ENCODE peak calls at places on chromosome 11, in seven cellular contexts. One of them, this sample, is unnamed.

GRCh38 chr11:9736365-9736764 is 72.5 kb downstream of the SWAP70 start:
- DNase-seq in NCI-H1694: no peak
- DNase-seq in GM03348: no peak
- DNase-seq in lower leg skin: no peak
- DNase-seq in activated CD4-positive, alpha-beta T cell treated with anti-CD3 and anti-CD28 coated beads, Interleukin-2, amount 50 U/mL, for 1 hour: no peak
- DNase-seq in substantia nigra: no peak
- DNase-seq in heart left ventricle: no peak
- DNase-seq in this sample: no peak

GRCh38 chr11:132131962-132132361 is 761.5 kb downstream of the NTM start:
- DNase-seq in NCI-H1694: no peak
- DNase-seq in heart left ventricle: no peak
- DNase-seq in lower leg skin: no peak
- DNase-seq in activated CD4-positive, alpha-beta T cell treated with anti-CD3 and anti-CD28 coated beads, Interleukin-2, amount 50 U/mL, for 1 hour: no peak
- DNase-seq in substantia nigra: no peak
- DNase-seq in GM03348: no peak
- DNase-seq in this sample: no peak

GRCh38 chr11:122180435-122180834 is 64.4 kb upstream of the BLID start:
- DNase-seq in heart left ventricle: no peak
- DNase-seq in activated CD4-positive, alpha-beta T cell treated with anti-CD3 and anti-CD28 coated beads, Interleukin-2, amount 50 U/mL, for 1 hour: no peak
- DNase-seq in GM03348: peak; percentile 74
- DNase-seq in lower leg skin: no peak
- DNase-seq in NCI-H1694: no peak
- DNase-seq in substantia nigra: no peak
- DNase-seq in this sample: no peak

GRCh38 chr11:120707098-120707497 is 195.6 kb downstream of the GRIK4 start:
- DNase-seq in GM03348: no peak
- DNase-seq in lower leg skin: no peak
- DNase-seq in activated CD4-positive, alpha-beta T cell treated with anti-CD3 and anti-CD28 coated beads, Interleukin-2, amount 50 U/mL, for 1 hour: no peak
- DNase-seq in NCI-H1694: no peak
- DNase-seq in heart left ventricle: no peak
- DNase-seq in substantia nigra: no peak
- DNase-seq in this sample: no peak

GRCh38 chr11:12083380-12083779 is 27.0 kb upstream of the MICAL2 start:
- DNase-seq in NCI-H1694: no peak
- DNase-seq in heart left ventricle: no peak
- DNase-seq in substantia nigra: no peak
- DNase-seq in GM03348: no peak
- DNase-seq in activated CD4-positive, alpha-beta T cell treated with anti-CD3 and anti-CD28 coated beads, Interleukin-2, amount 50 U/mL, for 1 hour: no peak
- DNase-seq in lower leg skin: no peak
- DNase-seq in this sample: no peak

GRCh38 chr11:128179512-128179911 is 407.8 kb downstream of the ETS1 start:
- DNase-seq in lower leg skin: no peak
- DNase-seq in NCI-H1694: no peak
- DNase-seq in activated CD4-positive, alpha-beta T cell treated with anti-CD3 and anti-CD28 coated beads, Interleukin-2, amount 50 U/mL, for 1 hour: no peak
- DNase-seq in GM03348: no peak
- DNase-seq in substantia nigra: no peak
- DNase-seq in heart left ventricle: no peak
- DNase-seq in this sample: no peak

GRCh38 chr11:59573216-59573615 is 42.4 kb downstream of the OSBP start:
- DNase-seq in GM03348: peak; percentile 75
- DNase-seq in substantia nigra: no peak
- DNase-seq in NCI-H1694: no peak
- DNase-seq in lower leg skin: no peak
- DNase-seq in heart left ventricle: no peak
- DNase-seq in activated CD4-positive, alpha-beta T cell treated with anti-CD3 and anti-CD28 coated beads, Interleukin-2, amount 50 U/mL, for 1 hour: no peak
- DNase-seq in this sample: no peak

GRCh38 chr11:116375221-116375620 is 397.6 kb downstream of the BUD13 start:
- DNase-seq in lower leg skin: no peak
- DNase-seq in substantia nigra: no peak
- DNase-seq in GM03348: no peak
- DNase-seq in heart left ventricle: no peak
- DNase-seq in activated CD4-positive, alpha-beta T cell treated with anti-CD3 and anti-CD28 coated beads, Interleukin-2, amount 50 U/mL, for 1 hour: no peak
- DNase-seq in NCI-H1694: no peak
- DNase-seq in this sample: no peak

GRCh38 chr11:62665630-62666258 is 632 bp downstream of the CSKMT start:
- DNase-seq in activated CD4-positive, alpha-beta T cell treated with anti-CD3 and anti-CD28 coated beads, Interleukin-2, amount 50 U/mL, for 1 hour: peak; percentile 57
- DNase-seq in NCI-H1694: no peak
- DNase-seq in lower leg skin: no peak
- DNase-seq in GM03348: peak; percentile 63
- DNase-seq in substantia nigra: no peak
- DNase-seq in heart left ventricle: no peak
- DNase-seq in this sample: no peak

GRCh38 chr11:126054882-126055281 is 7.8 kb downstream of the CDON start:
- DNase-seq in substantia nigra: no peak
- DNase-seq in lower leg skin: no peak
- DNase-seq in heart left ventricle: no peak
- DNase-seq in GM03348: no peak
- DNase-seq in NCI-H1694: no peak
- DNase-seq in activated CD4-positive, alpha-beta T cell treated with anti-CD3 and anti-CD28 coated beads, Interleukin-2, amount 50 U/mL, for 1 hour: no peak
- DNase-seq in this sample: no peak

GRCh38 chr11:69746780-69747742 is 28.1 kb downstream of the FGF4 start:
- DNase-seq in lower leg skin: no peak
- DNase-seq in substantia nigra: no peak
- DNase-seq in activated CD4-positive, alpha-beta T cell treated with anti-CD3 and anti-CD28 coated beads, Interleukin-2, amount 50 U/mL, for 1 hour: no peak
- DNase-seq in GM03348: no peak
- DNase-seq in heart left ventricle: no peak
- DNase-seq in NCI-H1694: no peak
- DNase-seq in this sample: no peak

GRCh38 chr11:71135112-71135511 is 117.3 kb downstream of the SHANK2 start:
- DNase-seq in activated CD4-positive, alpha-beta T cell treated with anti-CD3 and anti-CD28 coated beads, Interleukin-2, amount 50 U/mL, for 1 hour: no peak
- DNase-seq in GM03348: no peak
- DNase-seq in lower leg skin: no peak
- DNase-seq in heart left ventricle: no peak
- DNase-seq in NCI-H1694: no peak
- DNase-seq in substantia nigra: no peak
- DNase-seq in this sample: no peak

GRCh38 chr11:1060885-1061616 is 13.6 kb upstream of the MUC2 start:
- DNase-seq in heart left ventricle: no peak
- DNase-seq in GM03348: peak; percentile 86
- DNase-seq in NCI-H1694: no peak
- DNase-seq in activated CD4-positive, alpha-beta T cell treated with anti-CD3 and anti-CD28 coated beads, Interleukin-2, amount 50 U/mL, for 1 hour: no peak
- DNase-seq in lower leg skin: no peak
- DNase-seq in substantia nigra: no peak
- DNase-seq in this sample: no peak

GRCh38 chr11:132911186-132911585 is 621.1 kb downstream of the OPCML start:
- DNase-seq in activated CD4-positive, alpha-beta T cell treated with anti-CD3 and anti-CD28 coated beads, Interleukin-2, amount 50 U/mL, for 1 hour: no peak
- DNase-seq in substantia nigra: no peak
- DNase-seq in heart left ventricle: no peak
- DNase-seq in GM03348: peak; percentile 73
- DNase-seq in lower leg skin: no peak
- DNase-seq in NCI-H1694: no peak
- DNase-seq in this sample: no peak

GRCh38 chr11:46315033-46315738 is 32.1 kb upstream of the DGKZ start:
- DNase-seq in lower leg skin: no peak
- DNase-seq in GM03348: peak; percentile 91
- DNase-seq in activated CD4-positive, alpha-beta T cell treated with anti-CD3 and anti-CD28 coated beads, Interleukin-2, amount 50 U/mL, for 1 hour: peak; percentile 75
- DNase-seq in NCI-H1694: peak; percentile 75
- DNase-seq in substantia nigra: no peak
- DNase-seq in heart left ventricle: peak; percentile 59
- DNase-seq in this sample: no peak

GRCh38 chr11:60485987-60486386 is 6.6 kb upstream of the MS4A12 start:
- DNase-seq in NCI-H1694: peak; percentile 1
- DNase-seq in GM03348: no peak
- DNase-seq in substantia nigra: no peak
- DNase-seq in activated CD4-positive, alpha-beta T cell treated with anti-CD3 and anti-CD28 coated beads, Interleukin-2, amount 50 U/mL, for 1 hour: no peak
- DNase-seq in lower leg skin: no peak
- DNase-seq in heart left ventricle: no peak
- DNase-seq in this sample: no peak

GRCh38 chr11:130313383-130314183 is 1.1 kb downstream of the ZBTB44 start:
- DNase-seq in heart left ventricle: no peak
- DNase-seq in substantia nigra: no peak
- DNase-seq in lower leg skin: no peak
- DNase-seq in NCI-H1694: no peak
- DNase-seq in activated CD4-positive, alpha-beta T cell treated with anti-CD3 and anti-CD28 coated beads, Interleukin-2, amount 50 U/mL, for 1 hour: no peak
- DNase-seq in GM03348: no peak
- DNase-seq in this sample: no peak

GRCh38 chr11:14583252-14584105 is 60.1 kb upstream of the PDE3B start:
- DNase-seq in NCI-H1694: peak; percentile 78
- DNase-seq in lower leg skin: no peak
- DNase-seq in activated CD4-positive, alpha-beta T cell treated with anti-CD3 and anti-CD28 coated beads, Interleukin-2, amount 50 U/mL, for 1 hour: no peak
- DNase-seq in GM03348: no peak
- DNase-seq in heart left ventricle: no peak
- DNase-seq in substantia nigra: no peak
- DNase-seq in this sample: no peak

GRCh38 chr11:128929991-128930390 is 12.7 kb downstream of the TP53AIP1 start:
- DNase-seq in substantia nigra: no peak
- DNase-seq in GM03348: peak; percentile 38
- DNase-seq in NCI-H1694: no peak
- DNase-seq in heart left ventricle: no peak
- DNase-seq in activated CD4-positive, alpha-beta T cell treated with anti-CD3 and anti-CD28 coated beads, Interleukin-2, amount 50 U/mL, for 1 hour: no peak
- DNase-seq in lower leg skin: no peak
- DNase-seq in this sample: no peak

GRCh38 chr11:105670811-105671210 is 60.9 kb downstream of the GRIA4 start:
- DNase-seq in lower leg skin: no peak
- DNase-seq in GM03348: no peak
- DNase-seq in substantia nigra: no peak
- DNase-seq in NCI-H1694: no peak
- DNase-seq in activated CD4-positive, alpha-beta T cell treated with anti-CD3 and anti-CD28 coated beads, Interleukin-2, amount 50 U/mL, for 1 hour: no peak
- DNase-seq in heart left ventricle: no peak
- DNase-seq in this sample: no peak

GRCh38 chr11:112834277-112834755 is 126.9 kb upstream of the NCAM1 start:
- DNase-seq in NCI-H1694: peak; percentile 21
- DNase-seq in activated CD4-positive, alpha-beta T cell treated with anti-CD3 and anti-CD28 coated beads, Interleukin-2, amount 50 U/mL, for 1 hour: no peak
- DNase-seq in lower leg skin: no peak
- DNase-seq in GM03348: no peak
- DNase-seq in heart left ventricle: peak; percentile 70
- DNase-seq in substantia nigra: no peak
- DNase-seq in this sample: peak; percentile 74

GRCh38 chr11:102453286-102453797 is 777 bp upstream of the TMEM123 start:
- DNase-seq in NCI-H1694: no peak
- DNase-seq in GM03348: no peak
- DNase-seq in substantia nigra: no peak
- DNase-seq in lower leg skin: peak; percentile 34
- DNase-seq in heart left ventricle: no peak
- DNase-seq in activated CD4-positive, alpha-beta T cell treated with anti-CD3 and anti-CD28 coated beads, Interleukin-2, amount 50 U/mL, for 1 hour: peak; percentile 23
- DNase-seq in this sample: no peak

GRCh38 chr11:72700026-72700610 is 25.9 kb upstream of the PDE2A start:
- DNase-seq in activated CD4-positive, alpha-beta T cell treated with anti-CD3 and anti-CD28 coated beads, Interleukin-2, amount 50 U/mL, for 1 hour: no peak
- DNase-seq in lower leg skin: no peak
- DNase-seq in substantia nigra: no peak
- DNase-seq in heart left ventricle: no peak
- DNase-seq in NCI-H1694: no peak
- DNase-seq in GM03348: peak; percentile 76
- DNase-seq in this sample: no peak

GRCh38 chr11:117535201-117535869 is 207.7 kb downstream of the CEP164 start:
- DNase-seq in GM03348: no peak
- DNase-seq in lower leg skin: peak; percentile 16
- DNase-seq in substantia nigra: peak; percentile 61
- DNase-seq in NCI-H1694: no peak
- DNase-seq in heart left ventricle: no peak
- DNase-seq in activated CD4-positive, alpha-beta T cell treated with anti-CD3 and anti-CD28 coated beads, Interleukin-2, amount 50 U/mL, for 1 hour: no peak
- DNase-seq in this sample: peak; percentile 86

GRCh38 chr11:132312616-132313210 is 942.3 kb downstream of the NTM start:
- DNase-seq in lower leg skin: no peak
- DNase-seq in substantia nigra: no peak
- DNase-seq in GM03348: peak; percentile 63
- DNase-seq in activated CD4-positive, alpha-beta T cell treated with anti-CD3 and anti-CD28 coated beads, Interleukin-2, amount 50 U/mL, for 1 hour: no peak
- DNase-seq in heart left ventricle: no peak
- DNase-seq in NCI-H1694: no peak
- DNase-seq in this sample: peak; percentile 37

GRCh38 chr11:10331548-10332289 is 26.8 kb downstream of the ADM start:
- DNase-seq in heart left ventricle: no peak
- DNase-seq in lower leg skin: no peak
- DNase-seq in substantia nigra: no peak
- DNase-seq in activated CD4-positive, alpha-beta T cell treated with anti-CD3 and anti-CD28 coated beads, Interleukin-2, amount 50 U/mL, for 1 hour: no peak
- DNase-seq in GM03348: no peak
- DNase-seq in NCI-H1694: no peak
- DNase-seq in this sample: no peak

GRCh38 chr11:116221351-116221750 is 551.4 kb downstream of the BUD13 start:
- DNase-seq in lower leg skin: no peak
- DNase-seq in GM03348: no peak
- DNase-seq in activated CD4-positive, alpha-beta T cell treated with anti-CD3 and anti-CD28 coated beads, Interleukin-2, amount 50 U/mL, for 1 hour: no peak
- DNase-seq in NCI-H1694: no peak
- DNase-seq in heart left ventricle: no peak
- DNase-seq in substantia nigra: no peak
- DNase-seq in this sample: no peak

GRCh38 chr11:96388891-96389603 is 665 bp downstream of the CCDC82 start:
- DNase-seq in GM03348: peak; percentile 53
- DNase-seq in substantia nigra: no peak
- DNase-seq in activated CD4-positive, alpha-beta T cell treated with anti-CD3 and anti-CD28 coated beads, Interleukin-2, amount 50 U/mL, for 1 hour: no peak
- DNase-seq in lower leg skin: no peak
- DNase-seq in heart left ventricle: no peak
- DNase-seq in NCI-H1694: peak; percentile 24
- DNase-seq in this sample: peak; percentile 47

GRCh38 chr11:117187007-117187406 is 8.5 kb downstream of the SIDT2 start:
- DNase-seq in NCI-H1694: no peak
- DNase-seq in activated CD4-positive, alpha-beta T cell treated with anti-CD3 and anti-CD28 coated beads, Interleukin-2, amount 50 U/mL, for 1 hour: no peak
- DNase-seq in heart left ventricle: no peak
- DNase-seq in lower leg skin: no peak
- DNase-seq in GM03348: no peak
- DNase-seq in substantia nigra: no peak
- DNase-seq in this sample: no peak

GRCh38 chr11:64675417-64676252 is 47.4 kb downstream of the NRXN2 start:
- DNase-seq in NCI-H1694: peak; percentile 42
- DNase-seq in activated CD4-positive, alpha-beta T cell treated with anti-CD3 and anti-CD28 coated beads, Interleukin-2, amount 50 U/mL, for 1 hour: no peak
- DNase-seq in heart left ventricle: peak; percentile 81
- DNase-seq in substantia nigra: peak; percentile 13
- DNase-seq in GM03348: peak; percentile 94
- DNase-seq in lower leg skin: peak; percentile 53
- DNase-seq in this sample: peak; percentile 41

GRCh38 chr11:124746621-124747243 is 5.3 kb downstream of the VSIG2 start:
- DNase-seq in activated CD4-positive, alpha-beta T cell treated with anti-CD3 and anti-CD28 coated beads, Interleukin-2, amount 50 U/mL, for 1 hour: peak; percentile 78
- DNase-seq in substantia nigra: no peak
- DNase-seq in GM03348: peak; percentile 91
- DNase-seq in lower leg skin: no peak
- DNase-seq in heart left ventricle: peak; percentile 77
- DNase-seq in NCI-H1694: no peak
- DNase-seq in this sample: no peak